ENCODE peak calls at places on chromosomes 16 and 17, in seven cellular contexts. H is activated CD4-positive, alpha-beta T cell treated with anti-CD3 and anti-CD28 coated beads for 1 hour; Y is GF-D8; X is stimulated activated CD4-positive, alpha-beta T cell treated with anti-CD3 and anti-CD28 coated beads, Interleukin-15, amount 100 ng/mL, for 1 hour; A is GM19239; T is NCI-H1694; E is SHP77. Q is an unnamed sample.

GRCh38 chr17:78450696-78451344 is 72.4 kb downstream of the PGS1 start:
- DNase-seq in T (peak; percentile 38), E (peak; percentile 86), A (no peak), H (no peak), Y (no peak), X (no peak), Q (peak; percentile 84)

GRCh38 chr17:82864721-82865240 is 25.0 kb upstream of the ZNF750 start:
- DNase-seq in A (no peak), Y (no peak), E (peak; percentile 45), X (no peak), T (peak; percentile 42), H (no peak), Q (no peak)

GRCh38 chr17:18859256-18859655 is 1.3 kb downstream of the PRPSAP2 start:
- DNase-seq in X (no peak), E (no peak), Y (no peak), A (no peak), H (no peak), T (no peak), Q (no peak)

GRCh38 chr17:41652461-41652960 is 28.1 kb upstream of the KRT17 start:
- DNase-seq in T (no peak), A (no peak), X (no peak), H (no peak), E (no peak), Y (no peak), Q (no peak)

GRCh38 chr16:90027611-90028010 is 8.4 kb upstream of the DBNDD1 start:
- DNase-seq in T (no peak), X (no peak), A (no peak), Y (no peak), H (no peak), E (no peak), Q (no peak)

GRCh38 chr17:79631640-79632431 is 21.0 kb upstream of the RBFOX3 start:
- DNase-seq in Y (no peak), T (no peak), E (no peak), A (no peak), H (peak; percentile 1), X (no peak), Q (no peak)

GRCh38 chr17:1999557-2000251 is 25.4 kb downstream of the RTN4RL1 start:
- DNase-seq in H (no peak), A (no peak), T (peak; percentile 53), Y (no peak), E (peak; percentile 94), X (no peak), Q (no peak)

GRCh38 chr16:74756203-74756602 is 18.4 kb downstream of the FA2H start:
- DNase-seq in E (no peak), A (no peak), Y (no peak), H (no peak), T (no peak), X (no peak), Q (no peak)

GRCh38 chr17:27345141-27345904 is 51.4 kb downstream of the WSB1 start:
- DNase-seq in E (peak; percentile 86), Y (no peak), A (no peak), H (no peak), T (no peak), X (no peak), Q (no peak)

GRCh38 chr17:16297367-16298139 is 55.7 kb downstream of the CENPV start:
- DNase-seq in E (no peak), H (no peak), A (no peak), X (no peak), Y (no peak), T (no peak), Q (no peak)

GRCh38 chr16:1078579-1079021 is 6.1 kb downstream of the SSTR5 start:
- DNase-seq in T (no peak), X (no peak), A (no peak), Y (no peak), H (no peak), E (peak; percentile 92), Q (no peak)

GRCh38 chr16:83588070-83588469 is 219.7 kb upstream of the HSBP1 start:
- DNase-seq in E (no peak), H (no peak), Y (no peak), A (no peak), T (no peak), X (no peak), Q (no peak)

GRCh38 chr17:48997103-48997826 is at the start of gene IGF2BP1:
- DNase-seq in E (no peak), X (no peak), H (no peak), T (no peak), A (no peak), Y (no peak), Q (no peak)

GRCh38 chr16:74186589-74186988 is 110.0 kb upstream of the PSMD7 start:
- DNase-seq in H (no peak), A (no peak), X (no peak), Y (no peak), T (peak; percentile 80), E (no peak), Q (peak; percentile 62)

GRCh38 chr17:349666-350065 is 2.9 kb downstream of the RPH3AL start:
- DNase-seq in A (no peak), Y (peak; percentile 12), X (no peak), E (no peak), T (no peak), H (no peak), Q (no peak)

GRCh38 chr17:77318021-77318420 is 177.3 kb downstream of the SEC14L1 start:
- DNase-seq in A (no peak), H (no peak), X (no peak), Y (no peak), T (no peak), E (no peak), Q (no peak)

GRCh38 chr16:85463228-85463611 is 149.9 kb upstream of the GSE1 start:
- DNase-seq in X (no peak), H (no peak), A (no peak), T (no peak), E (no peak), Y (no peak), Q (no peak)

GRCh38 chr17:63534078-63534570 is 11.0 kb downstream of the KCNH6 start:
- DNase-seq in E (no peak), X (no peak), A (no peak), Y (no peak), T (no peak), H (no peak), Q (no peak)

GRCh38 chr17:50464121-50464520 is 4.6 kb downstream of the CHAD start:
- DNase-seq in X (no peak), E (no peak), T (no peak), Y (no peak), A (no peak), H (no peak), Q (no peak)

GRCh38 chr17:45116434-45117016 is 15.8 kb downstream of the PLCD3 start:
- DNase-seq in T (no peak), A (no peak), Y (no peak), E (no peak), X (no peak), H (no peak), Q (peak; percentile 58)

GRCh38 chr17:16287563-16288027 is 65.7 kb downstream of the CENPV start:
- DNase-seq in T (no peak), H (no peak), Y (peak; percentile 85), E (no peak), X (no peak), A (no peak), Q (no peak)

GRCh38 chr17:5430413-5430999 is 8.4 kb downstream of the C1QBP start:
- DNase-seq in E (no peak), A (no peak), X (no peak), Y (no peak), H (no peak), T (no peak), Q (no peak)

GRCh38 chr16:30526137-30526822 is at the start of gene ZNF768:
- DNase-seq in E (no peak), Y (no peak), X (peak; percentile 12), H (no peak), A (peak; percentile 67), T (peak; percentile 1), Q (no peak)

GRCh38 chr17:58365980-58366595 is 14.1 kb upstream of the SUPT4H1 start:
- DNase-seq in H (no peak), T (no peak), X (no peak), A (no peak), Y (no peak), E (no peak), Q (no peak)